ENCODE peak calls at places on chromosome 18, in nine cellular contexts. W, G, F, Y, P, D, V, S and T are unnamed samples.

GRCh38 chr18:7950380-7951143 is 383.4 kb downstream of the PTPRM start:
- DNase-seq in D (peak; percentile 95), G (peak; percentile 54), S (peak; percentile 9), Y (peak; percentile 78), W (no peak), F (peak; percentile 87), P (no peak), V (no peak), T (no peak)

GRCh38 chr18:56139792-56140254 is 498.6 kb downstream of the TXNL1 start:
- DNase-seq in Y (peak; percentile 96), W (peak; percentile 72), F (no peak), D (no peak), S (no peak), G (peak; percentile 36), V (no peak), P (no peak), T (no peak)

GRCh38 chr18:70491734-70492348 is 203.0 kb downstream of the SOCS6 start:
- DNase-seq in V (peak; percentile 69), S (peak; percentile 30), P (peak; percentile 16), D (peak; percentile 80), F (peak; percentile 68), Y (peak; percentile 19), G (peak; percentile 41), W (no peak), T (peak; percentile 64)

GRCh38 chr18:49858309-49859005 is 45.1 kb upstream of the ACAA2 start:
- DNase-seq in Y (peak; percentile 62), V (peak; percentile 44), D (peak; percentile 61), G (peak; percentile 80), W (peak; percentile 38), F (peak; percentile 68), S (peak; percentile 64), P (no peak), T (peak; percentile 62)

GRCh38 chr18:74139888-74140287 is 7.7 kb downstream of the FBXO15 start:
- DNase-seq in V (no peak), W (no peak), F (no peak), P (no peak), G (peak; percentile 37), D (peak; percentile 60), Y (peak; percentile 59), S (peak; percentile 34), T (no peak)

GRCh38 chr18:21309248-21309647 is 67.2 kb downstream of the GREB1L start:
- DNase-seq in D (no peak), S (no peak), G (no peak), F (no peak), P (no peak), V (no peak), W (no peak), Y (no peak), T (no peak)

GRCh38 chr18:54260376-54261072 is 8.8 kb upstream of the POLI start:
- DNase-seq in V (no peak), D (peak; percentile 78), S (no peak), F (no peak), G (no peak), W (no peak), Y (no peak), P (peak; percentile 59), T (peak; percentile 77)

GRCh38 chr18:55047546-55047945 is 88.3 kb upstream of the CCDC68 start:
- DNase-seq in G (peak; percentile 12), D (no peak), P (no peak), V (no peak), S (no peak), Y (peak; percentile 43), W (no peak), F (no peak), T (no peak)

GRCh38 chr18:36294031-36294430 is 3.5 kb upstream of the FHOD3 start:
- DNase-seq in V (no peak), G (no peak), Y (peak; percentile 66), S (no peak), D (peak; percentile 34), F (no peak), W (no peak), P (no peak), T (no peak)

GRCh38 chr18:3233433-3234168 is 13.8 kb upstream of the MYOM1 start:
- DNase-seq in F (no peak), V (no peak), G (no peak), D (no peak), P (no peak), W (no peak), Y (no peak), S (no peak), T (no peak)

GRCh38 chr18:65403534-65403933 is 347.3 kb upstream of the CDH7 start:
- DNase-seq in P (no peak), G (no peak), Y (no peak), V (no peak), W (no peak), F (no peak), D (no peak), S (no peak), T (no peak)

GRCh38 chr18:10059610-10060468 is 146.0 kb downstream of the VAPA start:
- DNase-seq in W (no peak), S (no peak), Y (no peak), V (no peak), P (no peak), F (no peak), D (no peak), G (peak; percentile 44), T (no peak)

GRCh38 chr18:74430811-74431571 is 26.1 kb downstream of the DIPK1C start:
- DNase-seq in V (no peak), D (no peak), Y (no peak), G (no peak), S (no peak), F (no peak), P (no peak), W (no peak), T (no peak)

GRCh38 chr18:8706981-8707940 is 1.9 kb downstream of the MTCL1 start:
- DNase-seq in V (peak; percentile 33), S (no peak), W (no peak), F (no peak), P (no peak), Y (peak; percentile 87), G (peak; percentile 84), D (peak; percentile 83), T (no peak)

GRCh38 chr18:21191596-21192307 is 50.3 kb upstream of the GREB1L start:
- DNase-seq in Y (peak; percentile 46), G (peak; percentile 55), S (peak; percentile 47), F (peak; percentile 57), V (peak; percentile 36), D (peak; percentile 65), P (no peak), W (peak; percentile 30), T (peak; percentile 52)

GRCh38 chr18:3585656-3586509 is 135.9 kb downstream of the TGIF1 start:
- DNase-seq in D (peak; percentile 93), Y (peak; percentile 67), F (peak; percentile 91), S (peak; percentile 93), P (peak; percentile 55), V (peak; percentile 82), W (no peak), G (peak; percentile 84), T (peak; percentile 71)

GRCh38 chr18:9818423-9818734 is 67.4 kb upstream of the TXNDC2 start:
- DNase-seq in G (no peak), V (no peak), W (no peak), D (no peak), P (no peak), S (no peak), Y (no peak), F (no peak), T (no peak)

GRCh38 chr18:37305084-37305483 is 260.5 kb downstream of the CELF4 start:
- DNase-seq in G (no peak), W (no peak), S (no peak), D (no peak), Y (no peak), F (no peak), V (no peak), P (no peak), T (no peak)

GRCh38 chr18:23619388-23619873 is 33.1 kb upstream of the NPC1 start:
- DNase-seq in D (no peak), F (no peak), Y (peak; percentile 32), G (peak; percentile 29), V (no peak), S (no peak), W (no peak), P (no peak), T (peak; percentile 36)
- H3K4me3 ChIP-seq in D (no peak overlapping the region), F (no peak overlapping the region), Y (peak overlapping the region; percentile 55), G (peak overlapping the region; percentile 55), V (peak overlapping the region; percentile 32), S (no peak overlapping the region), W (peak overlapping the region; percentile 59), P (peak overlapping the region; percentile 24), T (peak overlapping the region; percentile 50)

DNA sequence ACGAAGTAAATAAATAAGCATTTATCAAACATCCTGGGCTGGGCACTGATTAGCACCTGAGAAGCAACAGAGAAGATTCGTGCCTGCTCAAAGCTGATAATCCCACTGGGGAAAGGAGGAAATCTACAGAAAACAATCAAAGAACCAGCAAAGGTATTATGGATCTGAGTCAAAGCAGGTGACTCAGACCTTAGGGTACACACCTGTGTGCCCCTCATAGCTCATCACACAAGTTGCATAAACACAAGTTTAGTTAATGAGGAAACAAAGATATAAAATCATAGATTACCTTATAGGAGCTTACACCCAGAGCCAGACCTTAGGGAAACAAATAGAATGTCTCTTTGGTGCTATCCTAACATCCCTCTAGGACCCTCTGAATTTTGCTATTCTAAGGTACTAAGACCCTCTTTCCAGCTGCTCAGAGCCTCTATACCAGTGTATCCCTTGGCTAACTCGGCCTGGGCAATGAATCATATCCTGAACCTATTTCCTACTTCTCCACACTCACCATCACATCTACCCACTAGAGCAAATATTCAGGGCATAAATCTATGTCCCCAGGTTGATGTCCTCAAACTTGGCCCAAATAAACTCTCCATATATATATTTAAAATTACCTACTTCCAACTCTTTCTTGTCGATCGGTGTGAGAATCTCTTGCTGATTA is 19.3 kb upstream of the CTIF start:
- DNase-seq in F (no peak), P (no peak), G (no peak), Y (no peak), S (no peak), W (no peak), V (no peak), D (no peak), T (no peak)
- H3K4me3 ChIP-seq in F (no peak overlapping the region), P (no peak overlapping the region), G (no peak overlapping the region), Y (no peak overlapping the region), S (no peak overlapping the region), W (no peak overlapping the region), V (no peak overlapping the region), D (no peak overlapping the region), T (no peak overlapping the region)

GRCh38 chr18:30135938-30136337 is 906.6 kb downstream of the DSC3 start:
- DNase-seq in Y (no peak), W (no peak), S (no peak), F (no peak), G (no peak), V (no peak), P (no peak), D (peak; percentile 51), T (no peak)
- H3K4me3 ChIP-seq in Y (no peak overlapping the region), W (no peak overlapping the region), S (no peak overlapping the region), F (no peak overlapping the region), G (no peak overlapping the region), V (no peak overlapping the region), P (no peak overlapping the region), D (no peak overlapping the region), T (no peak overlapping the region)

GRCh38 chr18:61637319-61637718 is 255.5 kb downstream of the RNF152 start:
- DNase-seq in G (no peak), D (no peak), P (no peak), Y (no peak), W (no peak), S (no peak), F (no peak), V (no peak), T (no peak)
- H3K4me3 ChIP-seq in G (no peak overlapping the region), D (no peak overlapping the region), P (no peak overlapping the region), Y (no peak overlapping the region), W (no peak overlapping the region), S (no peak overlapping the region), F (no peak overlapping the region), V (no peak overlapping the region), T (no peak overlapping the region)

GRCh38 chr18:12048010-12048826 is 45.4 kb upstream of the ANKRD62 start:
- DNase-seq in S (no peak), P (no peak), F (no peak), W (no peak), Y (no peak), D (no peak), V (no peak), G (no peak), T (no peak)
- H3K4me3 ChIP-seq in S (no peak overlapping the region), P (no peak overlapping the region), F (no peak overlapping the region), W (peak overlapping the region; percentile 35), Y (peak overlapping the region; percentile 17), D (no peak overlapping the region), V (no peak overlapping the region), G (no peak overlapping the region), T (no peak overlapping the region)